ENCODE peak calls at places on chromosome 15, in eight cellular contexts. Q is PC-3, W is A549, B is heart right ventricle, S is transverse colon, I is mammary epithelial cell, F is HCT116, N is sigmoid colon. Y is an unnamed sample.

GRCh38 chr15:69093614-69094013 is 66.8 kb upstream of the GLCE start:
- DNase-seq in Q (no peak), W (no peak), B (no peak), S (no peak), I (no peak), F (no peak), N (no peak), Y (no peak)

GRCh38 chr15:80536231-80536630 is 132.0 kb downstream of the ARNT2 start:
- DNase-seq in Q (no peak), W (no peak), B (no peak), S (no peak), I (no peak), F (no peak), N (no peak), Y (no peak)

GRCh38 chr15:71743861-71744382 is 66.4 kb upstream of the NR2E3 start:
- DNase-seq in Q (peak), W (no peak), B (peak), S (peak), I (peak), F (no peak), N (no peak), Y (peak)

GRCh38 chr15:43105077-43105769 is 615 bp downstream of the UBR1 start:
- DNase-seq in Q (peak), W (peak), B (peak), S (peak), I (peak), F (no peak), N (no peak), Y (no peak)

GRCh38 chr15:24772709-24773373 is 97.3 kb downstream of the NPAP1 start:
- DNase-seq in Q (peak), W (no peak), B (peak), S (peak), I (peak), F (no peak), N (peak), Y (peak)

GRCh38 chr15:91116379-91117067 is 16.5 kb downstream of the SV2B start:
- DNase-seq in Q (no peak), W (no peak), B (peak), S (no peak), I (peak), F (no peak), N (no peak), Y (peak)

GRCh38 chr15:99096173-99096893 is 8.5 kb upstream of the SYNM start:
- DNase-seq in Q (no peak), W (no peak), B (no peak), S (no peak), I (no peak), F (no peak), N (no peak), Y (no peak)

GRCh38 chr15:76467136-76467535 is 130.6 kb downstream of the ISL2 start:
- DNase-seq in Q (no peak), W (no peak), B (no peak), S (no peak), I (no peak), F (no peak), N (no peak), Y (no peak)

GRCh38 chr15:65655026-65655425 is 33.3 kb downstream of the SLC24A1 start:
- DNase-seq in Q (peak), W (no peak), B (no peak), S (no peak), I (peak), F (no peak), N (no peak), Y (peak)

GRCh38 chr15:42494998-42495360 is 455 bp upstream of the SNAP23 start:
- DNase-seq in Q (peak), W (peak), B (peak), S (peak), I (peak), F (no peak), N (peak), Y (peak)

GRCh38 chr15:52093167-52093538 is 19.4 kb downstream of the BCL2L10 start:
- DNase-seq in Q (no peak), W (no peak), B (no peak), S (no peak), I (no peak), F (no peak), N (no peak), Y (no peak)

GRCh38 chr15:56042982-56043980 is 49.9 kb upstream of the NEDD4 start:
- DNase-seq in Q (no peak), W (no peak), B (peak), S (no peak), I (no peak), F (no peak), N (no peak), Y (peak)

GRCh38 chr15:97993310-97993738 is 32.8 kb downstream of the ARRDC4 start:
- DNase-seq in Q (peak), W (no peak), B (peak), S (no peak), I (no peak), F (no peak), N (no peak), Y (peak)

GRCh38 chr15:97995881-97996603 is 35.5 kb downstream of the ARRDC4 start:
- DNase-seq in Q (peak), W (no peak), B (no peak), S (peak), I (peak), F (no peak), N (peak), Y (peak)

GRCh38 chr15:97992831-97993230 is 32.3 kb downstream of the ARRDC4 start:
- DNase-seq in Q (no peak), W (no peak), B (no peak), S (no peak), I (no peak), F (no peak), N (no peak), Y (no peak)

GRCh38 chr15:97991972-97992541 is 31.6 kb downstream of the ARRDC4 start:
- DNase-seq in Q (no peak), W (no peak), B (no peak), S (no peak), I (no peak), F (no peak), N (no peak), Y (no peak)

DNA sequence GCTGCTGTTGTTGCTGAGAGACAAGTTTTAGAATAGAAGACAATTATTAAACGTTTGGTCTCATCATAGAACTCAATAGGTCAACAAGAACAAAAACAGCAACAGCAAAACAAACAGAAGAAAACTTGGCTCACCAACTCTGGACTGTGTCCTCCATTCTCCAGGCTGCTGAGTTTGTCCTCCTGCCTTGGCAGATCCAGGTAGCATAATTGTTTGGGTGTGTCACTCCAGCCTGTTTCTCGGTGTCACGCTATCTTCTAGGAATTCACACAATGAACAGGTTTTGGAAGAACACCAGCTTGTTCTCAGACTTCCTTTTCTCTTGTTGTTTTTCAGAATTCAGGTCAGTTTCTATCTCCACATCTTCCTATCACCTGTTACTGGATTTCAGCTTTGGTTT is 34.7 kb downstream of the ARRDC4 start:
- DNase-seq in Q (peak), W (no peak), B (no peak), S (peak), I (peak), F (no peak), N (no peak), Y (no peak)
- H3K4me3 ChIP-seq in Q (peak), W (no peak), B (no peak), S (no peak), I (no peak), F (no peak), N (no peak), Y (no peak)

DNA sequence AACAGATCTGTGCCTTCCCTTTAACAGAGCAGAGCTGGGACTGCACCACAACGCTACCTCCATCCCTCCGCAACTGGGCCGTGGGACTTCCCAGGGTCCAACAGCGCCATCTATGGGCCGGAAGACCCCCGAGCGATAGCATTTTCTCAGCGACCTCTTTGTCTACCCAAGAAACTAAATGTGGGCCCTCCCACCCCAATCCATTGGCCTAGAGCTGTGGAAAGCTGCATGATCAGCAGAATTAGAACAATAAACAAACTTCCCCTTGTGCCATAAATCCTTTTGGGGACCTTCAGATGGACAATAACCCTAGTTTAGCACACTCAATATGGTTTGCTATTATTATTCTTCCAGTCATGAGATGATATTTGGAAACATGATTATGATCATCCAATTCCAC is 74.8 kb upstream of the NTRK3 start:
- DNase-seq in Q (peak), W (peak), B (no peak), S (peak), I (peak), F (peak), N (no peak), Y (peak)
- TF ChIP-seq CTCF in Q (peak), W (peak), B (no peak), S (peak), I (peak), F (peak), N (no peak), Y (peak)

GRCh38 chr15:53625962-53626845 is 133.3 kb downstream of the WDR72 start:
- DNase-seq in Q (no peak), W (no peak), B (no peak), S (no peak), I (no peak), F (no peak), N (no peak), Y (no peak)

GRCh38 chr15:53627279-53627678 is 132.2 kb downstream of the WDR72 start:
- DNase-seq in Q (no peak), W (no peak), B (no peak), S (no peak), I (no peak), F (no peak), N (no peak), Y (no peak)

DNA sequence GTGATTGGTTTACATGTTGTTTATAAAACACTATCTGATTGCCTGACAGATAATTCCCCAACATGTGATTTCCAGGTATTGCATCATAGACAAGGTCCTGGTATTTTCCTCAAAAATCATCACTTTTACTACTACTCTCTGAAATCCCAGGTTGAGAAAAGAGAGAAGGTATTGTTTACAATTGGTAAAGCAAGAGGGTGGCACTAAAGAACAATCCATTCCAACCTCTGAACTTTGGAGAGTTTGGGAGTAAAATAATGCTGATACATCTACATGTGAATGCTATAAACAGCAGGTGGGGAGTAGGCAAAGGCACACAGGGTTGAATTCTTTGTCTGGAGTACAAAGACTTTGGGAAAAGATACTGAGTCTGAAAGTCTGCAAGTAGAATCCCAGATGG is 134.2 kb downstream of the WDR72 start:
- DNase-seq in Q (no peak), W (no peak), B (no peak), S (no peak), I (no peak), F (no peak), N (no peak), Y (no peak)
- H3K4me3 ChIP-seq in Q (no peak), W (no peak), B (no peak), S (no peak), I (no peak), F (no peak), N (no peak), Y (no peak)

DNA sequence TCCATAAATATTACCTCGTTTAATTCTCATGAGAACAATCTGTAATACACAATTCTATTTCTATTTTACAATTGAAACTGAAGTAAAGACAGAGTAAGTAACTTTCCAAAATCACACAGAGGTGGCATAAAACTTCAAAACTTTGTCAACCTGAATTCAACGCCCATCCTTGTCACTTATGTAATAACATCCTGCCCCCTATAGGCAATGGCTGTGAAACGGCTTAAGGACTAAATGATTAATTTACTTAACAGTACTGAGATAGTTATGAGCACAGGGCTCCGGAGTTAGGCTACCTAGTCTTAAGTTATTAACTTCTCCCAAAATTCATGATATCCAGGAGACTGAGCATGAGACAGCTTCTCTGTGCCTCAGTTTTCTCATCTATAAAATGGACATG is 293.1 kb upstream of the CHRM5 start:
- DNase-seq in Q (peak), W (peak), B (no peak), S (no peak), I (peak), F (peak), N (no peak), Y (peak)
- TF ChIP-seq CTCF in Q (peak), W (peak), B (no peak), S (no peak), I (peak), F (peak), N (no peak), Y (peak)

GRCh38 chr15:45026646-45027045 is 3.7 kb downstream of the SORD start:
- DNase-seq in Q (no peak), W (no peak), B (no peak), S (no peak), I (no peak), F (no peak), N (no peak), Y (no peak)
- H3K4me3 ChIP-seq in Q (no peak), W (no peak), B (no peak), S (no peak), I (no peak), F (no peak), N (no peak), Y (no peak)

GRCh38 chr15:88788036-88788435 is 15.2 kb upstream of the ACAN start:
- DNase-seq in Q (no peak), W (no peak), B (no peak), S (no peak), I (no peak), F (no peak), N (no peak), Y (no peak)

GRCh38 chr15:88791637-88792036 is 11.6 kb upstream of the ACAN start:
- DNase-seq in Q (peak), W (no peak), B (no peak), S (no peak), I (peak), F (no peak), N (no peak), Y (no peak)

GRCh38 chr15:88785217-88785616 is 18.0 kb upstream of the ACAN start:
- DNase-seq in Q (no peak), W (no peak), B (no peak), S (no peak), I (no peak), F (no peak), N (no peak), Y (no peak)

GRCh38 chr15:88790486-88790885 is 12.8 kb upstream of the ACAN start:
- DNase-seq in Q (no peak), W (no peak), B (no peak), S (no peak), I (no peak), F (no peak), N (no peak), Y (no peak)

GRCh38 chr15:88788816-88789215 is 14.4 kb upstream of the ACAN start:
- DNase-seq in Q (no peak), W (no peak), B (no peak), S (no peak), I (no peak), F (no peak), N (no peak), Y (peak)
- TF ChIP-seq CTCF in Q (no peak), W (no peak), B (no peak), S (no peak), I (no peak), F (no peak), N (no peak), Y (no peak)

GRCh38 chr15:64232400-64232799 is 69.6 kb upstream of the PPIB start:
- DNase-seq in Q (peak), W (peak), B (no peak), S (no peak), I (peak), F (no peak), N (no peak), Y (peak)
- H3K4me3 ChIP-seq in Q (no peak), W (no peak), B (no peak), S (no peak), I (no peak), F (no peak), N (no peak), Y (no peak)

GRCh38 chr15:40340038-40340739 is 550 bp downstream of the CCDC9B start:
- DNase-seq in Q (peak), W (no peak), B (peak), S (peak), I (no peak), F (no peak), N (peak), Y (peak)
- TF ChIP-seq CTCF in Q (no peak), W (no peak), B (no peak), S (no peak), I (no peak), F (no peak), N (no peak), Y (no peak)

GRCh38 chr15:47415539-47415971 is 301.8 kb upstream of the SEMA6D start:
- DNase-seq in Q (no peak), W (no peak), B (no peak), S (no peak), I (no peak), F (no peak), N (no peak), Y (no peak)
- H3K4me3 ChIP-seq in Q (no peak), W (no peak), B (no peak), S (no peak), I (no peak), F (no peak), N (no peak), Y (no peak)

Y was measured in fibroblast of the aortic adventitia.